ENCODE peak calls at places on chromosomes 7 and 10, in eight cellular contexts. A is ovary, N is kidney epithelial cell, G is cardiac muscle cell, S is SK-N-SH, F is right lobe of liver, D is brain microvascular endothelial cell, J is aorta. T is an unnamed sample.

GRCh38 chr7:139681812-139682135 is 96.0 kb downstream of the HIPK2 start:
- DNase-seq in D (no peak), G (no peak), S (no peak), F (no peak), A (no peak), J (no peak), N (no peak), T (no peak)

GRCh38 chr7:135601182-135601581 is 43.5 kb downstream of the NUP205 start:
- DNase-seq in F (no peak), A (no peak), N (no peak), G (peak), D (no peak), J (no peak), S (no peak), T (no peak)

GRCh38 chr7:99203092-99203491 is 4.8 kb downstream of the KPNA7 start:
- DNase-seq in A (no peak), F (no peak), D (no peak), G (no peak), J (no peak), S (no peak), N (no peak), T (no peak)

GRCh38 chr7:94228223-94228622 is 166.5 kb upstream of the COL1A2 start:
- DNase-seq in D (no peak), S (no peak), F (no peak), J (no peak), A (no peak), N (no peak), G (no peak), T (no peak)

GRCh38 chr7:157559596-157560257 is 222.9 kb downstream of the DNAJB6 start:
- DNase-seq in N (no peak), D (no peak), S (no peak), F (no peak), A (peak), G (no peak), J (peak), T (no peak)

GRCh38 chr10:21953585-21954057 is 49.9 kb downstream of the DNAJC1 start:
- DNase-seq in S (peak), J (no peak), G (peak), F (no peak), A (no peak), N (no peak), D (no peak), T (peak)

GRCh38 chr10:21047096-21047495 is 150.0 kb upstream of the NEBL start:
- DNase-seq in A (no peak), J (no peak), D (no peak), F (no peak), N (no peak), G (no peak), S (no peak), T (no peak)

GRCh38 chr7:6346581-6346980 is 74.2 kb upstream of the CYTH3 start:
- DNase-seq in D (no peak), G (no peak), N (no peak), J (no peak), S (no peak), F (no peak), A (no peak), T (no peak)

DNA sequence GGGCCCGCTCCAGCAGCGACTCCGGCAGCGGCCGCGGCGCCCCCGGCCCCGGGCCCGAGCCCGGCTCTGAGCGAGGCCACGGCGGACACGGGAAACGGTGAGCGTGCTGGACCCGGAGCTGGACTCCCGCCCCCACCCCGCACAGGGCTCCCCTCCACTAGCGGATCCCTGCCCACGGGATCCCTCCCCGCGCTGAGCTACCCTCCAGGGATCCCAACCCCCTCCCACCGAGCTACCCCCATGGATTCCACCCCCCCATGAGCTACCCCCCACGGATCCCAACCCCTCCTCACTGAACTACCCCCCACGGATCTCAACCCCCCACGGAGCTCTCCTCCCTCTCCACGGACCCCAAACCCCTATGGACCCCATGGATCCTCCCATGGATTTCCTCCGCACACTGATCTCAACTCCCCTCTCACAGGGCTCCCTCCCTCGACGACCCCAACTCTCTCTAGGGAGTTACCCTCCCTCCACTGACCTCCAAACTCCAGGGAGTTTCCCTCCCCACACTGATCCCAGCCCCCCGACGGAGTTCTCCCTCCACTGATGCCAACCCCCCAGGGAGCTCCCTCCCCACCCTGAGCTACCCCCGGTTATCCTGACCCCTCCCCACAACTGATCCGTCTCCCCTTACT is 20.6 kb upstream of the HSPB1 start:
- DNase-seq in D (no peak), A (no peak), J (peak), N (no peak), F (no peak), S (no peak), G (no peak), T (no peak)
- H3K4me3 ChIP-seq in D (peak), A (peak), J (peak), N (peak), F (no peak), S (peak), G (peak), T (no peak)

DNA sequence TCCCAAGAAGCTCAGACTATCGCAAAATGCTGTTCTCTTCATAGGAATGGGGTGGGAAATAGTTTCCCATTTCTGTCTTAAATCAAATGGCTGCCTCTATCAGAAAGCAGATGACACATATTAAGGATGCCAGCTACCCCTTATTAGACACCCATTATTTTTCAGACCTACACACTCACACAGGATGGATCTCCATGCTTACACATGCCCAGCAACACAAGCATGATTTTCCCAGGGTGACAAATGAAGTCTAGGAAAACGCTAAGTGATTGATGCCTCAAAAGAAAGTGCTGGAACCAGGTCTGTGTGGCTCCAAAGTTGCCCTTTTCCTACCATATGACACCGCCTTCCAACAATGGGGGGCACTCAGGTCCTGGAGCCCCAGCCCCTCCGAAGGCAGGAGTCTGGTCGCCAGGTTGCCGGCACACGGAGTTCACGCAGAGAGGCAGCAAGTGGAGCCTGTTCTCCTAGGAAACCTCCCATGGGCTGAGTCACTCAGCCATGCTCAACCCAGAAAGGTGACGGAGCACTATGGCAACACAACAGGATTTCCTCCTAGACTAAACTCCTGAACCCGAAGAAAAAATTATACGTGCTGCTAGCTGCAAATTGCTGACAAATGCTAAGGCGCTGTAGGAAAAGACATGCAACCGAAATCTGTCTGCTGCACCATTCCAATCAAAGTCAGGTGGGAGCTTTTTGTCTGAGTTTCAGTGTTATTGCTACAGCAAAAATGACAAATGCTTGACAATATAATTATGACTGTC is 19.8 kb downstream of the VOPP1 start:
- DNase-seq in A (no peak), J (peak), D (peak), G (peak), N (peak), F (no peak), S (no peak), T (no peak)
- H3K4me3 ChIP-seq in A (no peak), J (no peak), D (peak), G (no peak), N (no peak), F (no peak), S (no peak), T (no peak)

GRCh38 chr7:150800576-150801241 is at the start of gene TMEM176A:
- DNase-seq in A (no peak), F (peak), G (no peak), J (no peak), S (no peak), D (no peak), N (no peak), T (no peak)

GRCh38 chr7:150799741-150800575 is at the start of gene TMEM176B:
- DNase-seq in N (no peak), D (no peak), F (peak), G (no peak), A (peak), S (peak), J (no peak), T (no peak)

GRCh38 chr7:150803161-150803860 is 2.7 kb downstream of the TMEM176A start:
- DNase-seq in N (no peak), A (no peak), F (no peak), S (no peak), G (no peak), D (no peak), J (no peak), T (no peak)

GRCh38 chr7:150801242-150801945 is 825 bp downstream of the TMEM176A start:
- DNase-seq in J (no peak), D (no peak), G (no peak), N (no peak), A (no peak), F (no peak), S (no peak), T (no peak)

DNA sequence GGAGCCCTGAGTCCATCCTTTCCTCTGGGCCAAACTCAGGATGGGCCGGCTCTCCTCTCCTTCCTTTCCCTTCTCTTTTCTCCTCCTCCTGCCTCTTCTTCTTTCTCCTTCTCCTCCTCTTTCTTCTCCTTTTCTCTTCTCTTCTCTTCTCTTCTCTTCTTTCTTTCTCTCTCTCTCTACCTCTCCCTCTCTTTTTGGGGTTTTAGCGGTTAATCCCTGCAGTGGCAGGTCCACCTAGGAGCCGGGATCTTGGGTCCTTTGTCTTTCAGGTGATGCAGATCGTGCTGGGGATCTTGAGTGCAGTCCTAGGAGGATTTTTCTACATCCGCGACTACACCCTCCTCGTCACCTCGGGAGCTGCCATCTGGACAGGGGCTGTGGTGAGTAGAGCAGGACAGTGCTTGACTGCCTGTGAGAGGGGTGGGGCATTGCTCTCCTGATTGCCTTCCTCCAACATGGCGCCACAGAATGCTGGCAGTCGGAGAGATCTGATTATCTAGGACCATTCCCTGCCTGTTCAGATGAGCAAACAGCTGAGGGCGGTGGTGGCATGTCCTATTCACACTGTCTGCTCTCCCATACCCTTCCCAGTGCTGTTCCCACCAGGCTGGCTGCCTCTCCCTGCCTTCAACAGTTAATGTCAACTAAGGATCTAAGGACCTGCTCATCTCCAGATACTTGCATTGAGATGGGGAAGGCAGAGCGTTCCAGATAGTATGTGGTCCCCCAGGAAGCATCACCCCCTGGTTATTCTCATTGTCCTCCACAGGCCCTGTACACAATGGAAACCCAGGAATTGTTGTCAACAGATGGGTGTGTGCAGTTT is 1.6 kb downstream of the TMEM176A start:
- DNase-seq in G (no peak), A (no peak), F (no peak), J (no peak), N (no peak), D (no peak), S (no peak), T (no peak)
- H3K4me3 ChIP-seq in G (no peak), A (no peak), F (peak), J (no peak), N (no peak), D (no peak), S (no peak), T (no peak)

DNA sequence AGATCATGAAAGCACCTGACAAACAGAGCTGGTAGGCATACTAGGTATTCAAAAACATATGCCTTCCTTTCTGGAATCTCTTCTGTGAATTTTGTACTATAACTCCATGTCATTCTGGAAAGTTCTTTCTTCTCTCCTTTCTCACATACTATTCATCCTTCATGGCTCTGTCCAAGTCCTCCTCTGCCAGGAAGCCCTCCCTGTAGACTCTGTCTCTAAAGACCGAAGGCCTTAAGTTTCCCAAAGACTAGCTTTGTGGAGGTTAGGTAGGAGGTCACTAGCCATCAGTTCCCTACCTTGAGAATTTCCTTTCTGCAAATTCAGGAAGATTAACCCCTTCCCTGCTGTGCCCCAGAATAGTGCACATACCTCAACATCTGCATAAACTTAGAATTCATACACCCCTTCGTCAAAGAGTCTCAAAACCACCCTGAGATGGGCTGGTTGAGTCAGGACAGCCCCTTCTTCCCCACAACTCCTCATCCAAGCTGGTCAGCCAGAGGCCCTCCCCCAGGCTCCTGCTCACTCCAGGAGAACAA is 20.6 kb downstream of the SORBS1 start:
- DNase-seq in N (no peak), G (no peak), F (no peak), D (no peak), J (no peak), A (no peak), S (no peak), T (no peak)
- H3K4me3 ChIP-seq in N (no peak), G (no peak), F (no peak), D (no peak), J (no peak), A (no peak), S (no peak), T (no peak)

DNA sequence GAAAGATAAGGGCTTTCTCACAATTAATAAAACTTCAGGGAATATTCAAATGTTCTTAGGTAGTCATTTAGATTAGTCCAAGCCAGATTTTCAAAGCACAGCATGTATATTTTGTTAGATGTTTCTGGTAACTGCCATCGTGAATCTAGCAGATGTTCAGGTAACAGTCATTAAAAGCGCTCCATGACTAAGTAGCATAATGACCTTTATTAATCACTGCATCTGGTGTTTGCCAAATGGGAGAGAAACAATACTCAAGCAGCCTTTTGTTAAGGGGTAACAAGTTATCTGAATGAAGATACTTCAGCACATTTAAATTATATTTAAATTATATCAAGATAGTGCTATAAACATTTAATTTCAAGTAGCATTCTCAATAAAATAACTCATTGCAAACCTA is 47.5 kb downstream of the USP6NL start:
- DNase-seq in J (no peak), G (no peak), A (no peak), N (no peak), D (no peak), S (no peak), F (no peak), T (no peak)
- H3K4me3 ChIP-seq in J (no peak), G (no peak), A (no peak), N (no peak), D (no peak), S (no peak), F (no peak), T (no peak)

GRCh38 chr10:37684765-37685164 is 172.6 kb downstream of the ZNF248 start:
- DNase-seq in G (no peak), A (no peak), S (no peak), D (no peak), J (no peak), F (no peak), N (no peak), T (no peak)
- H3K4me3 ChIP-seq in G (no peak), A (no peak), S (no peak), D (no peak), J (no peak), F (no peak), N (no peak), T (no peak)

DNA sequence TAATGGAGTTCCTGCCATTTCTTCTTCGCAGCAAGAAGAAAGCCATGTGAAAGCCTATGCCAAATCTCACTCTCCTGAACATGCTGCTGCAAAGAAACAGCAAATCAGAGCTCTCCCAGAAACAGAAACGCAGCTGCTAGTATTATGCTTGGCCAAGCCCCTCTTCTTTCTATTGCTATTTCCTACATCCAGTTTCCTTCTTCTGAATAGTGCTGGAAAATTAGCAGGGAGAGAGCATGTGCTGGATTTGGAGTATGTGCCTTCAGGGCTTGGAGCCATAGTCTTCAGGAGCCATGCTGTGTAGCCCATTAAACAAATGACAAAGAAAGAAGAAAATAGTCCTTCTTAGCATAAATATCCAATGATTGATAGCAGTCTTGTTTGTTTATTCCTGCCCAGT is 852.0 kb upstream of the PHF14 start:
- DNase-seq in J (no peak), A (no peak), F (no peak), G (no peak), N (no peak), D (no peak), S (peak), T (no peak)
- H3K4me3 ChIP-seq in J (no peak), A (no peak), F (no peak), G (no peak), N (no peak), D (no peak), S (no peak), T (no peak)

DNA sequence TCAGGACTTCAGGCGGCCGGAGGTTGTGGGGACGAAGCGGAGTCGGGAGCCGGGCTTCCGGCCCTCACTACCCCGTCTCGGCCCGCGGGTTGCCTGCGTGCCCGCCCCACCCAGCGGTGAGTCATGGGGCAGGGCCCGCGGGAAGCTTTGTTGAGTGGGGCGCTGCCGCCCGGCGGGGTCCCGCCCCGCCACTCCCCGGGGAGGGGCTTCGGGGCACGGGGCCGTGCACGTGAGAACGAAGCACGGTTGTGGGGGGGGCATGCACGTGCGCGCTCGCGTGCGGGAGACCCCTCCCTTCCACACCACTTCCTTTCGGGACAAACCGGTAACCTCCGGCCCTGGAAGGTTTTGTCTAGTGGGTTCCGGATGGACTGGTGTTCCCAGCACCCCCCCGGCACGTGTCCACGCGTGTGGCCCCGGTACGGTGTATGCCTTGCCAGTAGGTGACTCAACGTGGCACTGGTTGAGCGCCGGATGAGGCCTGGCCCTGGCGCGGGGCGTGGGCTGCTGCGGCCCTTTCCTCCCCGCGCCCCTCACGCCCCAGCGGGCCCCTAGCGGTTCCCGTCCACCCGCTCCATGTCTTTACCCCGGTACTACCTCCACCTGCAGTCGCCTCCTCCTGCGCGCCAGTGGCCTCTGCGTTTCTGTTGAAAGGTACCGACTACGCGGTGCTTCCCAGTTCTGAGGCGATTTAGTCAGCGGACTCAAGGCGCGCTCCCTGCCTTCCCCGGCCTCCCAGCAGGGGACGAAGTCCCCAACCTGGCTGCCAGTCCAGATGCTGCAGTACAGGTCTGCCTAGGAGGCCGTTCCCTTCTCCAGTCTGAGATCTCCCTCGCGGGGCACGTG is 3.1 kb downstream of the ADIRF start:
- DNase-seq in G (peak), A (peak), F (peak), N (peak), D (peak), J (peak), S (peak), T (peak)
- H3K4me3 ChIP-seq in G (peak), A (peak), F (peak), N (peak), D (peak), J (peak), S (no peak), T (peak)

T was measured in Jurkat, Clone E6-1.